ENCODE peak calls at places on chromosomes 3 and 15, in five cellular contexts. V is K562, C is tibial nerve, R is HepG2, N is suprapubic skin. F is an unnamed sample.

GRCh38 chr15:56307180-56307579 is 58.0 kb upstream of the TEX9 start:
- DNase-seq in V (no peak), C (no peak), R (no peak), N (no peak), F (no peak)

GRCh38 chr3:160278210-160278609 is 53.0 kb downstream of the C3orf80 start:
- DNase-seq in V (no peak), C (no peak), R (no peak), N (no peak), F (no peak)

GRCh38 chr3:71026634-71027578 is 556.6 kb downstream of the FOXP1 start:
- DNase-seq in V (no peak), C (no peak), R (peak; percentile 37), N (no peak), F (no peak)

GRCh38 chr3:49358884-49359225 is 702 bp upstream of the GPX1 start:
- DNase-seq in V (no peak), C (no peak), R (peak; percentile 64), N (no peak), F (no peak)

GRCh38 chr15:36232491-36232890 is 346.9 kb upstream of the CDIN1 start:
- DNase-seq in V (no peak), C (no peak), R (no peak), N (no peak), F (no peak)

GRCh38 chr15:85314653-85315052 is 65.8 kb upstream of the AKAP13 start:
- DNase-seq in V (no peak), C (no peak), R (no peak), N (no peak), F (no peak)

GRCh38 chr3:149809694-149810093 is 3.3 kb upstream of the RNF13 start:
- DNase-seq in V (no peak), C (no peak), R (no peak), N (no peak), F (no peak)

GRCh38 chr3:146326875-146327543 is 76.1 kb upstream of the PLSCR4 start:
- DNase-seq in V (no peak), C (peak; percentile 59), R (peak; percentile 46), N (no peak), F (peak; percentile 77)

GRCh38 chr3:64900916-64901903 is 213.4 kb upstream of the ADAMTS9 start:
- DNase-seq in V (no peak), C (no peak), R (no peak), N (no peak), F (peak; percentile 45)

GRCh38 chr3:127545711-127546457 is 44.6 kb downstream of the TPRA1 start:
- DNase-seq in V (no peak), C (no peak), R (no peak), N (no peak), F (no peak)
- H3K27ac ChIP-seq in V (no peak overlapping the region), C (no peak overlapping the region), R (no peak overlapping the region), N (no peak overlapping the region), F (no peak overlapping the region)

DNA sequence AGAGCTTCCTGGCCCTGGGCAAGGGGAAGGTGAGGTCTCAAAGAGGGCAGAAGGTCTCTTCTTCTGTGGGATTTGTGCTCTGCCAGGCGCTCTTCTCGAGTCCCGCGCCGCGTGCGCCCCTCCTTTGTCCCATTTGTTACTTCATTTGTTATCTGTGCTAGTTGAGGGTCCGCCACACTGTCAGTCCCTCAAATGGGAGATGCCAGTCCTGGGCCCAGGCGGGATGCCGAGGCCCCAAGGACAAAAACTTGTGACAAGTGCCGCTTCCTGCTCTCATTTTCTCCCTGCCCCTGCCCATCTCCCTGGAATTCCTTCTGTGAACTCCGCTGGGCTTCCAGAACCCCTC is 1.5 kb downstream of the ST8SIA2 start:
- DNase-seq in V (no peak), C (no peak), R (no peak), N (no peak), F (no peak)
- H3K4me3 ChIP-seq in V (no peak overlapping the region), C (no peak overlapping the region), R (no peak overlapping the region), N (peak overlapping the region; percentile 45), F (no peak overlapping the region)

GRCh38 chr15:88657326-88658069 is 18.7 kb downstream of the ISG20 start:
- DNase-seq in V (peak; percentile 70), C (no peak), R (no peak), N (no peak), F (peak; percentile 54)

GRCh38 chr15:88658070-88658965 is 19.5 kb downstream of the ISG20 start:
- DNase-seq in V (no peak), C (no peak), R (no peak), N (no peak), F (no peak)

GRCh38 chr15:88655780-88656488 is 17.1 kb downstream of the ISG20 start:
- DNase-seq in V (no peak), C (no peak), R (no peak), N (no peak), F (no peak)

GRCh38 chr15:88655103-88655553 is 16.3 kb downstream of the ISG20 start:
- DNase-seq in V (no peak), C (no peak), R (no peak), N (no peak), F (no peak)

GRCh38 chr15:88656760-88657221 is 18.0 kb downstream of the ISG20 start:
- DNase-seq in V (no peak), C (no peak), R (no peak), N (no peak), F (no peak)
- TF ChIP-seq EP300 in V (no peak), C (no peak), R (no peak), N (no peak), F (no peak)

DNA sequence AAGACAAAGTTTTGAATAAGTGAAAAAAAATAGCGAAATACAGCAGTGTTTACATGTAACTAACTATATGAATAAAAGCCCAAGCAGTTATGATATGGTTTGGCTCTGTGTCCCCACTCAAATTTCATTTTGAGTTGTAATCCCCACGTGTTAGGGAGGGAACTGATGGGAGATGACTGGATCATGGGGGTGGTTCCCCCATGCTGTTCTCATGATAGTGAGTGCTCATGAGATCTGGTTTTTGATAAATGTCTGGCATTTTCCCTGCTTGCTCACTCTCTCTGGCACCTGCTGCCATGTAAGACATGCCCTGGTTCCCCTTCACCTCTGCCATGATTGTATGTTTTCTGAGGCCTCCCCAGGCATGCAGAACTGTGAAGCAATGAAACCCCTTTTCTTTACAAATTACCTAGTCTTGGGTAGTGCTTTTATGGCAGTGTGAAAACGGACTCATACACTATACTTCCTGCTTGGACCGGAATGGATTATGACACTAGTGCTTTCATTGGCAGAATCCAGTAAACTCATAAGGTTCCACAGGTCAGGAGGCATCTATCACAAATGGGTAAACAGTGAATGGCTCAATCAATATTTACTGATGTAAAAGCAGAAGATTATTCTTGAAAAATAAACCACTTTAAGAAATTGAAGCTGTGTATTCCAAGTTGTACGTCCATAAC is 192.1 kb downstream of the CBLB start:
- DNase-seq in V (no peak), C (no peak), R (no peak), N (no peak), F (no peak)
- H3K27ac ChIP-seq in V (no peak overlapping the region), C (no peak overlapping the region), R (no peak overlapping the region), N (no peak overlapping the region), F (no peak overlapping the region)

GRCh38 chr15:52020253-52021085 is 1.4 kb downstream of the MAPK6 start:
- DNase-seq in V (no peak), C (peak; percentile 25), R (no peak), N (no peak), F (no peak)

GRCh38 chr15:52023169-52023922 is 4.3 kb downstream of the MAPK6 start:
- DNase-seq in V (no peak), C (no peak), R (no peak), N (no peak), F (no peak)

GRCh38 chr15:52019394-52020252 is 604 bp downstream of the MAPK6 start:
- DNase-seq in V (peak; percentile 89), C (peak; percentile 78), R (peak; percentile 75), N (peak; percentile 94), F (peak; percentile 87)

GRCh38 chr15:52021892-52022540 is 3.0 kb downstream of the MAPK6 start:
- DNase-seq in V (no peak), C (no peak), R (no peak), N (no peak), F (no peak)

GRCh38 chr15:52021128-52021671 is 2.2 kb downstream of the MAPK6 start:
- DNase-seq in V (peak; percentile 62), C (peak; percentile 16), R (peak; percentile 74), N (no peak), F (no peak)
- H3K4me3 ChIP-seq in V (peak overlapping the region; percentile 78), C (no peak overlapping the region), R (peak overlapping the region; percentile 99), N (peak overlapping the region; percentile 62), F (peak overlapping the region; percentile 84)

GRCh38 chr3:192881159-192881786 is 36.4 kb downstream of the MB21D2 start:
- DNase-seq in V (no peak), C (no peak), R (no peak), N (no peak), F (no peak)

GRCh38 chr3:192883512-192883911 is 34.1 kb downstream of the MB21D2 start:
- DNase-seq in V (no peak), C (no peak), R (peak; percentile 74), N (no peak), F (no peak)

GRCh38 chr3:192878374-192878773 is 39.3 kb downstream of the MB21D2 start:
- DNase-seq in V (no peak), C (no peak), R (no peak), N (no peak), F (no peak)

GRCh38 chr3:192875971-192876565 is 41.6 kb downstream of the MB21D2 start:
- DNase-seq in V (no peak), C (no peak), R (peak; percentile 74), N (no peak), F (no peak)

GRCh38 chr3:192879346-192880031 is 38.2 kb downstream of the MB21D2 start:
- DNase-seq in V (no peak), C (no peak), R (peak; percentile 83), N (no peak), F (peak; percentile 31)
- TF ChIP-seq EP300 in V (no peak), C (no peak), R (no peak), N (no peak), F (no peak)

DNA sequence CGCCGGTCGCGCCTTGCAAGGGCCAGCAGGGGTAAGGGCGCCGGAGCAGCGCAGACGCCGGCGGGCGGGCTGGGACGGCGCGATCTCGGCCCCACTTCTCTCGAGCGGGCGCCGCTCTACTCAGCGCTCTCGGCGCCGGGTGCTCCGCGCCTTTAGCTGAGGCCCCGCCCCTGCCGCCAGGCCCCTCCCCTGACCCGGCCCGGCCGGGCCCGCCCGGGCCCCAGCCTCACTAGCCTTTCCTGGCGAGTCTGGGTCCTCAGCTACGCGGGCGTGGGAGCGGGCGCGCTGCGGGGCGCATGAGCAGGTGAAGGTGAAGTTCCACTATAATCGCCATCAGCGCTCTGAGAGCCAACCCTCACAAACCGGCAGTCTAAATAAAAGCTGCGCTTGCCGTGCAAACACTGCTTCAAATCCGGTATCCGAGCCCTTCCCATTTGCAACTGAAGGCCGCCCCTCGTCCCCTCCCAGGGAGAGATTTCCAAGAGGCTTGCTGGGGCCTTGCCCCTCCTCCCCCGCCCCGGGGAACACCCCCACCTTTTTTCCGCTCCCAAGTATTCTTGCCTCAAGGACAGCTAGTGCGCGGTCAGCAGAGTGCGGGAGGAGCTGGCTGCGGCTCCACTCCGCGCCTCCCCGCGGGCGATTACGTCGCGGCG is at the start of gene RPP25:
- DNase-seq in V (peak; percentile 90), C (peak; percentile 55), R (peak; percentile 27), N (peak; percentile 90), F (peak; percentile 81)
- H3K27ac ChIP-seq in V (peak within 1 kb of the TSS; percentile 68), C (peak within 1 kb of the TSS; percentile 82), R (no peak within 1 kb of the TSS), N (peak within 1 kb of the TSS; percentile 78), F (peak within 1 kb of the TSS; percentile 89)

DNA sequence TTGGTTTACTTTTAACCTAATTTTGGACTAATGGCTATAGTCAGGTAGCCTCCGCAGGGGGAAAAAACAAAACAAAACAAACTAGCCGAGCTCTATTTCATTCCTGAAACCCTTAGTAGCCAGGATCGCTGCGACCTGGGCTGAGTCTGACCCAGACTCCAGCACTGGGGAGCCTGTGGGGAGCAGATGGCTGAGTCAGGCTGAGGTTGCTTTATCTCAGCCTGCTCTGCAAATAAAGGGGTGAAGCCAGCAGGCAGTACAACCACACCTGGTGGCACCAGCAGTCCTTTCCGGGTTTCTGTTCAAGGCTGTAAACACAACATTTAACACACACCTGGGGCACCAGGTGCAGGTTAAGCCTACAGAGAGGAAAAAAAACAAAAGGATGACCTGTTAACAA is 27.3 kb downstream of the ABHD2 start:
- DNase-seq in V (no peak), C (no peak), R (no peak), N (no peak), F (no peak)
- H3K4me3 ChIP-seq in V (no peak overlapping the region), C (no peak overlapping the region), R (no peak overlapping the region), N (no peak overlapping the region), F (no peak overlapping the region)